ENCODE peak calls at places on chromosome 21, in five cellular contexts. F is RCC 7860, S is cardiac fibroblast, Q is HT-29, M is posterior cingulate gyrus. E is an unnamed sample.

GRCh38 chr21:43306911-43307676 is 119.8 kb downstream of the SIK1 start:
- DNase-seq in F (peak; percentile 83), S (peak; percentile 62), Q (no peak), M (no peak), E (no peak)

GRCh38 chr21:37028579-37028978 is 22.1 kb downstream of the RIPPLY3 start:
- DNase-seq in F (no peak), S (peak; percentile 9), Q (no peak), M (no peak), E (no peak)

GRCh38 chr21:28822064-28822402 is 170.6 kb downstream of the LTN1 start:
- DNase-seq in F (no peak), S (no peak), Q (no peak), M (no peak), E (no peak)

GRCh38 chr21:17738171-17738953 is 80.8 kb downstream of the C21orf91 start:
- DNase-seq in F (no peak), S (peak; percentile 19), Q (no peak), M (no peak), E (no peak)

GRCh38 chr21:15552914-15553491 is 176.8 kb upstream of the USP25 start:
- DNase-seq in F (no peak), S (peak; percentile 58), Q (peak; percentile 24), M (no peak), E (no peak)

GRCh38 chr21:35077975-35078374 is 28.9 kb upstream of the RUNX1 start:
- DNase-seq in F (peak; percentile 58), S (peak; percentile 68), Q (no peak), M (no peak), E (no peak)

GRCh38 chr21:39511102-39511501 is 59.3 kb downstream of the SH3BGR start:
- DNase-seq in F (no peak), S (no peak), Q (no peak), M (no peak), E (no peak)

GRCh38 chr21:42122808-42123207 is 51.7 kb downstream of the UMODL1 start:
- DNase-seq in F (no peak), S (no peak), Q (no peak), M (no peak), E (no peak)

GRCh38 chr21:32048353-32048752 is 175.5 kb downstream of the HUNK start:
- DNase-seq in F (no peak), S (no peak), Q (no peak), M (no peak), E (no peak)

GRCh38 chr21:10639123-10639522 is 117.7 kb downstream of the TPTE start:
- DNase-seq in F (no peak), S (no peak), Q (no peak), M (no peak), E (no peak)

GRCh38 chr21:17794631-17795030 is 24.5 kb downstream of the C21orf91 start:
- DNase-seq in F (no peak), S (no peak), Q (no peak), M (no peak), E (no peak)

GRCh38 chr21:45157932-45158331 is 83.6 kb downstream of the ADARB1 start:
- DNase-seq in F (no peak), S (no peak), Q (no peak), M (no peak), E (no peak)

GRCh38 chr21:28333455-28334108 is 659.1 kb downstream of the LTN1 start:
- DNase-seq in F (no peak), S (peak; percentile 87), Q (no peak), M (no peak), E (no peak)

E was measured in stimulated activated CD4-positive, alpha-beta T cell treated with anti-CD3 and anti-CD28 coated beads, TNF-alpha, amount 100 ng/mL, for 48 hours.